ENCODE peak calls at places on chromosome 3, in four cellular contexts. One of them, this sample, is unnamed.

GRCh38 chr3:197539651-197540051 is 16.1 kb downstream of the BDH1 start:
- DNase-seq in IMR-90: no peak
- DNase-seq in mesendoderm: no peak
- DNase-seq in H1: no peak
- DNase-seq in this sample: no peak

GRCh38 chr3:62189376-62189698 is 184.0 kb downstream of the FEZF2 start:
- DNase-seq in IMR-90: no peak
- DNase-seq in mesendoderm: no peak
- DNase-seq in H1: no peak
- DNase-seq in this sample: no peak

GRCh38 chr3:41188291-41188690 is 11.0 kb upstream of the CTNNB1 start:
- DNase-seq in IMR-90: no peak
- DNase-seq in mesendoderm: no peak
- DNase-seq in H1: no peak
- DNase-seq in this sample: no peak

GRCh38 chr3:82157952-82158351 is 396.5 kb upstream of the GBE1 start:
- DNase-seq in IMR-90: peak
- DNase-seq in mesendoderm: peak
- DNase-seq in H1: no peak
- DNase-seq in this sample: no peak

GRCh38 chr3:186331043-186331442 is 31.0 kb downstream of the DGKG start:
- DNase-seq in IMR-90: no peak
- DNase-seq in mesendoderm: no peak
- DNase-seq in H1: no peak
- DNase-seq in this sample: no peak

GRCh38 chr3:112699436-112699978 is 58.6 kb upstream of the CCDC80 start:
- DNase-seq in IMR-90: peak
- DNase-seq in mesendoderm: peak
- DNase-seq in H1: no peak
- DNase-seq in this sample: no peak

GRCh38 chr3:127716334-127716733 is 43.6 kb downstream of the ABTB1 start:
- DNase-seq in IMR-90: no peak
- DNase-seq in mesendoderm: no peak
- DNase-seq in H1: no peak
- DNase-seq in this sample: no peak

GRCh38 chr3:86416334-86416733 is 574.6 kb downstream of the VGLL3 start:
- DNase-seq in IMR-90: no peak
- DNase-seq in mesendoderm: peak
- DNase-seq in H1: no peak
- DNase-seq in this sample: peak

GRCh38 chr3:48018841-48019240 is 2.6 kb upstream of the MAP4 start:
- DNase-seq in IMR-90: peak
- DNase-seq in mesendoderm: peak
- DNase-seq in H1: no peak
- DNase-seq in this sample: no peak

GRCh38 chr3:195823286-195823685 is 11.6 kb upstream of the MUC4 start:
- DNase-seq in IMR-90: no peak
- DNase-seq in mesendoderm: no peak
- DNase-seq in H1: no peak
- DNase-seq in this sample: no peak

GRCh38 chr3:196219970-196220311 is 3.6 kb downstream of the SLC51A start:
- DNase-seq in IMR-90: no peak
- DNase-seq in mesendoderm: no peak
- DNase-seq in H1: no peak
- DNase-seq in this sample: no peak

GRCh38 chr3:65448120-65448519 is 590.6 kb downstream of the MAGI1 start:
- DNase-seq in IMR-90: no peak
- DNase-seq in mesendoderm: peak
- DNase-seq in H1: no peak
- DNase-seq in this sample: no peak

GRCh38 chr3:121961283-121961682 is 60.8 kb downstream of the ILDR1 start:
- DNase-seq in IMR-90: no peak
- DNase-seq in mesendoderm: no peak
- DNase-seq in H1: no peak
- DNase-seq in this sample: no peak

GRCh38 chr3:120227710-120228347 is 57.2 kb downstream of the GPR156 start:
- DNase-seq in IMR-90: no peak
- DNase-seq in mesendoderm: no peak
- DNase-seq in H1: no peak
- DNase-seq in this sample: no peak

GRCh38 chr3:57544181-57545125 is at the start of gene DNAH12:
- DNase-seq in IMR-90: no peak
- DNase-seq in mesendoderm: peak
- DNase-seq in H1: peak
- DNase-seq in this sample: peak

GRCh38 chr3:141176775-141177174 is 54.9 kb upstream of the PXYLP1 start:
- DNase-seq in IMR-90: no peak
- DNase-seq in mesendoderm: no peak
- DNase-seq in H1: no peak
- DNase-seq in this sample: no peak

GRCh38 chr3:116034797-116035196 is 410.5 kb downstream of the LSAMP start:
- DNase-seq in IMR-90: peak
- DNase-seq in mesendoderm: no peak
- DNase-seq in H1: no peak
- DNase-seq in this sample: no peak

GRCh38 chr3:132987396-132987795 is 50.8 kb upstream of the TMEM108 start:
- DNase-seq in IMR-90: no peak
- DNase-seq in mesendoderm: no peak
- DNase-seq in H1: no peak
- DNase-seq in this sample: no peak

GRCh38 chr3:158791259-158791920 is 10.5 kb upstream of the MFSD1 start:
- DNase-seq in IMR-90: peak
- DNase-seq in mesendoderm: peak
- DNase-seq in H1: no peak
- DNase-seq in this sample: no peak

GRCh38 chr3:175288616-175289015 is 429.5 kb downstream of the NAALADL2 start:
- DNase-seq in IMR-90: peak
- DNase-seq in mesendoderm: no peak
- DNase-seq in H1: no peak
- DNase-seq in this sample: no peak

GRCh38 chr3:141279074-141279945 is 47.7 kb downstream of the PXYLP1 start:
- DNase-seq in IMR-90: peak
- DNase-seq in mesendoderm: peak
- DNase-seq in H1: no peak
- DNase-seq in this sample: no peak

GRCh38 chr3:46509661-46510187 is 11.9 kb downstream of the RTP3 start:
- DNase-seq in IMR-90: no peak
- DNase-seq in mesendoderm: no peak
- DNase-seq in H1: no peak
- DNase-seq in this sample: no peak

GRCh38 chr3:135513106-135514063 is 452.1 kb upstream of the PPP2R3A start:
- DNase-seq in IMR-90: peak
- DNase-seq in mesendoderm: peak
- DNase-seq in H1: no peak
- DNase-seq in this sample: peak

GRCh38 chr3:60294181-60294580 is 957.1 kb downstream of the FHIT start:
- DNase-seq in IMR-90: peak
- DNase-seq in mesendoderm: no peak
- DNase-seq in H1: no peak
- DNase-seq in this sample: no peak

GRCh38 chr3:194761384-194761783 is 75.7 kb downstream of the FAM43A start:
- DNase-seq in IMR-90: no peak
- DNase-seq in mesendoderm: peak
- DNase-seq in H1: no peak
- DNase-seq in this sample: no peak

DNA sequence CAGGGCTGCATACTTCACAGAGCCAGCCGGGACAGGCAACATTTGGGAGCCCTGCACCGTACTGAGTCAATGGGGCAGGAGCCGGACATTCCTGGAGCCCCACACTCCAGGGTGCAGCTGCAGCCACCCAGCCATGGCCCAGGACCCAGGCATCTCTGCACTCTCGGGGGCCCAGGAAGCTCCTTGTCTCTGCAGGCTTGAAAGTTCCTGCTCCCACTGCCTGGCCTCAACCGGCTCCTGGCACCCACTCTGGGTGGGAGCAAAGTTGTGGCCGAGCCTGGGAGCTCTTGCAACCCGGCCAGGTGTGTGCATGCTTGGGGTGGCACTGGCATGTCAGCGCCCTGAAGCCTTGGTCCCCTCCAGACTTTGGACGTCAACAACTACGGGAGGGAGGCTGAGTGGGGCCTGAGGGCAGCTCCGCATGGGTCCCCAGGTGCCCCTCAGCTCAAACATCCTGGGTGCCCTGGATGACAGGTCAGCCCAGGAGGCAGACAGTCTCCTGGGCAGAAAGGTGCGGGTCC is 833.5 kb upstream of the CADM2 start:
- DNase-seq in IMR-90: no peak
- DNase-seq in mesendoderm: no peak
- DNase-seq in H1: no peak
- DNase-seq in this sample: no peak
- H3K56ac ChIP-seq in IMR-90: no peak
- H3K56ac ChIP-seq in mesendoderm: no peak
- H3K56ac ChIP-seq in H1: no peak
- H3K56ac ChIP-seq in this sample: no peak

GRCh38 chr3:30761374-30761773 is 133.1 kb downstream of the GADL1 start:
- DNase-seq in IMR-90: no peak
- DNase-seq in mesendoderm: no peak
- DNase-seq in H1: no peak
- DNase-seq in this sample: no peak
- H3K18ac ChIP-seq in IMR-90: no peak
- H3K18ac ChIP-seq in mesendoderm: no peak
- H3K18ac ChIP-seq in H1: no peak
- H3K18ac ChIP-seq in this sample: no peak

GRCh38 chr3:8660781-8661180 is 16.2 kb upstream of the SSUH2 start:
- DNase-seq in IMR-90: peak
- DNase-seq in mesendoderm: no peak
- DNase-seq in H1: no peak
- DNase-seq in this sample: no peak
- H3K9ac ChIP-seq in IMR-90: no peak
- H3K9ac ChIP-seq in mesendoderm: no peak
- H3K9ac ChIP-seq in H1: no peak
- H3K9ac ChIP-seq in this sample: no peak

GRCh38 chr3:21055015-21055414 is 696.0 kb downstream of the ZNF385D start:
- DNase-seq in IMR-90: no peak
- DNase-seq in mesendoderm: no peak
- DNase-seq in H1: no peak
- DNase-seq in this sample: no peak
- H3K56ac ChIP-seq in IMR-90: no peak
- H3K56ac ChIP-seq in mesendoderm: no peak
- H3K56ac ChIP-seq in H1: no peak
- H3K56ac ChIP-seq in this sample: no peak

GRCh38 chr3:188294823-188295487 is 141.0 kb downstream of the LPP start:
- DNase-seq in IMR-90: peak
- DNase-seq in mesendoderm: peak
- DNase-seq in H1: no peak
- DNase-seq in this sample: no peak
- H3K18ac ChIP-seq in IMR-90: peak
- H3K18ac ChIP-seq in mesendoderm: no peak
- H3K18ac ChIP-seq in H1: no peak
- H3K18ac ChIP-seq in this sample: no peak

GRCh38 chr3:63562323-63562722 is 90.2 kb upstream of the SNTN start:
- DNase-seq in IMR-90: no peak
- DNase-seq in mesendoderm: no peak
- DNase-seq in H1: no peak
- DNase-seq in this sample: no peak

GRCh38 chr3:63559884-63560283 is 92.6 kb upstream of the SNTN start:
- DNase-seq in IMR-90: no peak
- DNase-seq in mesendoderm: no peak
- DNase-seq in H1: no peak
- DNase-seq in this sample: no peak

GRCh38 chr3:63561879-63562278 is 90.6 kb upstream of the SNTN start:
- DNase-seq in IMR-90: no peak
- DNase-seq in mesendoderm: no peak
- DNase-seq in H1: no peak
- DNase-seq in this sample: no peak

DNA sequence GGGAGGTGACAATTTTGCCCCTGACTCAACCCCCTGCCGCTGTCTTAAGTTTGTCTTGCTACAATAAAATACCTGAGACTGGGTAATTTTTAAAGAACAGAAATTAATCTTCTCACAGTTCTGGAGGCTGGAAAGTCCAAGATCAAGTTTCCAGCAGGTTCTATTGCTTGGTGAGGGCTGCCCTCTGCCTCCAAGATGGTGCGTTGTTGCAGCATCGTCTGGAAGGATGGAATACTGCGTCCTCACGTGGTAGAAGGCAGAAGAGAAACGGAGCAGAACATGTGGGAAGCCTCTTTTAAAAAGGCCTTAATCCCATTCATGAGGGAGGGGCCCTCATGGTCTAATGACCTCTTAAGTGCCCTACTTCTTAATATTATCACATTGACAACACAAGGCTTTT is 87.3 kb upstream of the SNTN start:
- DNase-seq in IMR-90: no peak
- DNase-seq in mesendoderm: peak
- DNase-seq in H1: no peak
- DNase-seq in this sample: no peak
- H3K9ac ChIP-seq in IMR-90: no peak
- H3K9ac ChIP-seq in mesendoderm: no peak
- H3K9ac ChIP-seq in H1: no peak
- H3K9ac ChIP-seq in this sample: no peak

GRCh38 chr3:129897026-129897425 is 3.5 kb upstream of the TMCC1 start:
- DNase-seq in IMR-90: no peak
- DNase-seq in mesendoderm: no peak
- DNase-seq in H1: no peak
- DNase-seq in this sample: no peak
- H3K56ac ChIP-seq in IMR-90: no peak
- H3K56ac ChIP-seq in mesendoderm: no peak
- H3K56ac ChIP-seq in H1: no peak
- H3K56ac ChIP-seq in this sample: no peak